ENCODE peak calls at places on chromosomes 6 and 20, in seven cellular contexts. K, B, S, E, D, R and T are unnamed samples. For H3K4me1, the result is how much of the 10 kb centered on the place peaks cover.

GRCh38 chr6:1497593-1498105 is 108.3 kb downstream of the FOXF2 start:
- DNase-seq in S (no peak), B (no peak), D (no peak), K (no peak), R (no peak), E (no peak), T (no peak)

GRCh38 chr6:36049582-36049981 is 22.0 kb downstream of the MAPK14 start:
- DNase-seq in R (no peak), S (no peak), D (no peak), E (no peak), K (no peak), B (no peak), T (no peak)

GRCh38 chr6:38522322-38522721 is 117.4 kb downstream of the BTBD9 start:
- DNase-seq in S (no peak), B (no peak), R (no peak), E (no peak), D (no peak), K (peak), T (peak)

GRCh38 chr6:18280084-18280483 is 15.8 kb upstream of the DEK start:
- DNase-seq in B (no peak), D (no peak), K (no peak), E (no peak), R (no peak), S (no peak), T (no peak)

GRCh38 chr6:31882344-31882743 is 3.5 kb upstream of the SLC44A4 start:
- DNase-seq in K (peak), B (no peak), S (no peak), E (no peak), R (no peak), D (no peak), T (peak)

GRCh38 chr6:131685266-131685780 is 15.9 kb downstream of the OR2A4 start:
- DNase-seq in D (no peak), S (no peak), R (no peak), K (no peak), B (no peak), E (no peak), T (no peak)

GRCh38 chr6:7315684-7316366 is 2.8 kb upstream of the SSR1 start:
- DNase-seq in R (no peak), E (no peak), S (no peak), K (no peak), B (no peak), D (no peak), T (no peak)

GRCh38 chr20:53428997-53429396 is 164.6 kb downstream of the ZNF217 start:
- DNase-seq in K (no peak), S (no peak), D (no peak), B (no peak), R (no peak), E (no peak), T (no peak)

GRCh38 chr6:154258064-154258757 is 98.4 kb downstream of the IPCEF1 start:
- DNase-seq in K (no peak), E (no peak), R (no peak), S (no peak), B (no peak), D (no peak), T (no peak)

GRCh38 chr6:154261688-154262397 is 94.8 kb downstream of the IPCEF1 start:
- DNase-seq in D (no peak), B (no peak), R (no peak), S (no peak), E (no peak), K (no peak), T (no peak)

GRCh38 chr6:154252676-154253075 is 103.9 kb downstream of the IPCEF1 start:
- DNase-seq in D (no peak), S (no peak), R (no peak), E (no peak), K (no peak), B (no peak), T (no peak)

DNA sequence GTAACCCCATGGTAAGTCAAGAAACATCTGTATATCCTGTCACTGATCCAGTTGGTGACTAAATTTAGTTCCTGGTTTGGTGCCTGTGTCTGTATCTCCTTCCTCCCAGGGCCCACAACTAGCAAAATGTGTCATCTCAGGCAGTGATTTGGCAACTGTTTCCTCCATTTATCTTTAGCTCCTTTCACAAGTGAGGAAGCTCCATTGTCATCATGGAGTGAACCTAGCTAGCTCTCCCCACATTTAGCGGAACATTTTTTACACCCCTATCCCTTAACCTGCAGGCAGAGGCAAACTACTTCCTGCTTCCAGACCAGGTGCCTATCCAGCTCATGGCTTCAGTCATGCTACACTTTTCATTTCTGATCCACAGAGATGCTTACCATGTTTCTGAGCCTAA is 99.5 kb downstream of the IPCEF1 start:
- DNase-seq in R (no peak), D (no peak), S (no peak), E (no peak), K (no peak), B (no peak), T (no peak)
- H3K4me1 ChIP-seq in R (under half), D (under half), S (under half), E (under half), K (under half), B (under half), T (under half)

GRCh38 chr6:53342210-53342609 is 6.5 kb downstream of the ELOVL5 start:
- DNase-seq in R (no peak), K (no peak), B (no peak), E (no peak), D (no peak), S (no peak), T (no peak)

GRCh38 chr6:53343092-53343491 is 5.7 kb downstream of the ELOVL5 start:
- DNase-seq in D (no peak), R (no peak), S (no peak), B (no peak), K (no peak), E (no peak), T (no peak)

GRCh38 chr6:53347921-53348435 is 772 bp downstream of the ELOVL5 start:
- DNase-seq in K (peak), D (no peak), E (peak), S (peak), B (peak), R (no peak), T (peak)

GRCh38 chr6:53347250-53347920 is 1.4 kb downstream of the ELOVL5 start:
- DNase-seq in E (no peak), K (peak), S (peak), R (no peak), D (no peak), B (no peak), T (peak)

DNA sequence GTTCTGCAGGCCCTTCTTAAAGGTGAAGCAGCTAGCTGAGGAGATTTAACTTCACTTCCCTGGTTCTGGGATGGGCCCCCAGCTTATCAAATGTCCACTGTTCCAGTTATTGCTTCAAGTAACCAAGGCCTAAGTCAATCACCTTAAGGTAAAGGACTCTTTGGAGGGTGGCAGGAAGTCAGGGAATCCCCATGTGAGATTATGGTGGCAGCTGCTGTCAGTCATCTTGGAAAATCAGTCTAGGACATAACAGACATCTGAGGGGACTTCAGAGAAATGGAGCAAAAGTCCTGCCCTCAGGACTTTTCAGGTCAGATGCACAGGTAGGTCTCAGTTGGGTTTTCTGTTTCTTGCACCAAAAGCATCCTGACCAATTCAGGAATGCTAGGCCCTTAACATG is 3.8 kb downstream of the ELOVL5 start:
- DNase-seq in E (no peak), R (no peak), K (no peak), S (no peak), D (no peak), B (no peak), T (no peak)
- H2BK120ac ChIP-seq in E (no peak), R (no peak), K (no peak), S (no peak), D (no peak), B (no peak), T (no peak)

GRCh38 chr20:25252226-25252625 is 4.3 kb downstream of the PYGB start:
- DNase-seq in S (no peak), K (no peak), B (no peak), D (no peak), R (no peak), E (no peak), T (no peak)
- H3K4me1 ChIP-seq in S (under half), K (under half), B (under half), D (under half), R (under half), E (under half), T (under half)

DNA sequence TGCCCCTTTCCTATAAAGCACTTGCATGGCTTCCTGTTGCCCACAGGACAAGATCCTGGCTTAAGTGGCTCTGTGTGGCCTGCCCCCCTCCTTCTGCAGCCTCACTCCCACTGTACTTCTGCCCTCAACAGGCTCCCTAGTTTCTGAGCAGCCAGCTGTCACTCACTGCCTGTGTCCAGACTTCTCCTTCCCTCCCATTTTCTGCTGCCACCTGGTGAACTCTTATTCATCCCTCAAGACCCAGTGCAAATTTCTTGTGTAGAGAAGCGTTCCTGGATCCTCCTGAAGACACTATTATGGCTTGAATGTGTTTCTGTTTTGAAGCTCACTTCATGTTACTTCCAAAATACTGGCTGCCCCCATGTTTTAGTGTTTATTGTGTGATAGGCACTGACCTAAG is 26.5 kb downstream of the SNPH start:
- DNase-seq in B (no peak), S (no peak), R (no peak), D (no peak), E (no peak), K (no peak), T (no peak)
- H2BK120ac ChIP-seq in B (no peak), S (no peak), R (no peak), D (no peak), E (no peak), K (no peak), T (no peak)